ENCODE peak calls at places on chromosomes 11 and 22, in six cellular contexts. M, D, F, K, I and A are unnamed samples.

GRCh38 chr11:105856954-105857353 is 165.1 kb downstream of the MSANTD4 start:
- DNase-seq in K (no peak), M (no peak), D (no peak), I (no peak), F (no peak), A (no peak)

GRCh38 chr11:82750643-82751139 is 17.0 kb upstream of the FAM181B start:
- DNase-seq in I (no peak), K (no peak), M (no peak), F (peak; percentile 47), D (no peak), A (peak; percentile 74)

GRCh38 chr11:43942651-43943356 is 367 bp downstream of the C11orf96 start:
- DNase-seq in K (peak; percentile 44), I (no peak), D (no peak), F (peak; percentile 61), M (no peak), A (peak; percentile 40)

GRCh38 chr22:22167791-22168189 is 76.8 kb upstream of the VPREB1 start:
- DNase-seq in K (no peak), D (no peak), I (peak; percentile 79), F (no peak), M (no peak), A (no peak)

GRCh38 chr11:783581-784015 is 6.3 kb downstream of the CEND1 start:
- DNase-seq in M (no peak), I (no peak), K (peak; percentile 42), F (peak; percentile 91), D (peak; percentile 78), A (no peak)

GRCh38 chr11:35714882-35715612 is 52.5 kb downstream of the TRIM44 start:
- DNase-seq in F (no peak), K (no peak), D (no peak), M (no peak), I (peak; percentile 77), A (no peak)

GRCh38 chr11:457071-457760 is 7.1 kb downstream of the PTDSS2 start:
- DNase-seq in M (no peak), K (no peak), D (no peak), F (no peak), I (no peak), A (no peak)

GRCh38 chr11:70068950-70069349 is 9.2 kb upstream of the ANO1 start:
- DNase-seq in F (peak; percentile 14), K (no peak), M (no peak), I (no peak), D (no peak), A (no peak)

GRCh38 chr11:74691755-74692154 is 39.5 kb downstream of the CHRDL2 start:
- DNase-seq in K (no peak), I (no peak), F (no peak), D (no peak), M (no peak), A (no peak)

GRCh38 chr11:36404831-36405230 is 105.2 kb downstream of the TRAF6 start:
- DNase-seq in D (no peak), M (no peak), I (no peak), F (no peak), K (no peak), A (no peak)

GRCh38 chr22:46051646-46052045 is 74.7 kb upstream of the WNT7B start:
- DNase-seq in M (no peak), F (no peak), D (no peak), I (no peak), K (no peak), A (no peak)

GRCh38 chr11:14065153-14065552 is 102.6 kb downstream of the SPON1 start:
- DNase-seq in D (no peak), F (no peak), M (no peak), I (no peak), K (no peak), A (no peak)

GRCh38 chr11:102712140-102712539 is 6.6 kb upstream of the MMP27 start:
- DNase-seq in I (no peak), D (no peak), K (no peak), M (no peak), F (no peak), A (no peak)

GRCh38 chr11:129275825-129276224 is 83.7 kb upstream of the ARHGAP32 start:
- DNase-seq in D (no peak), M (no peak), F (no peak), I (no peak), K (no peak), A (no peak)

GRCh38 chr22:18976197-18976751 is 40.2 kb upstream of the PRODH start:
- DNase-seq in D (no peak), M (no peak), K (no peak), I (no peak), F (no peak), A (no peak)

GRCh38 chr11:37630866-37631265 is 1032.8 kb upstream of the RAG2 start:
- DNase-seq in K (no peak), I (no peak), D (no peak), M (no peak), F (no peak), A (no peak)

GRCh38 chr11:665707-666281 is 28.7 kb downstream of the DRD4 start:
- DNase-seq in D (no peak), I (no peak), F (no peak), K (peak; percentile 86), M (no peak), A (no peak)

GRCh38 chr22:40238425-40239344 is 61.0 kb downstream of the TNRC6B start:
- DNase-seq in I (no peak), D (no peak), M (no peak), K (no peak), F (no peak), A (no peak)

GRCh38 chr22:37330200-37331033 is 48.1 kb downstream of the CYTH4 start:
- DNase-seq in I (no peak), K (peak; percentile 72), M (peak; percentile 88), D (peak; percentile 96), F (peak; percentile 86), A (no peak)

GRCh38 chr11:119615003-119615878 is 113.8 kb downstream of the NECTIN1 start:
- DNase-seq in K (no peak), M (peak; percentile 83), I (peak; percentile 48), F (no peak), D (peak; percentile 16), A (no peak)

GRCh38 chr11:130414107-130415088 is 14.0 kb downstream of the ADAMTS8 start:
- DNase-seq in M (no peak), F (no peak), K (no peak), I (no peak), D (no peak), A (no peak)

GRCh38 chr22:47062126-47062525 is 299.7 kb downstream of the TBC1D22A start:
- DNase-seq in M (no peak), K (no peak), I (no peak), F (no peak), D (no peak), A (no peak)

GRCh38 chr11:128848815-128849455 is 18.2 kb downstream of the KCNJ1 start:
- DNase-seq in K (peak; percentile 46), I (no peak), M (peak; percentile 14), F (peak; percentile 70), D (peak; percentile 49), A (no peak)

GRCh38 chr11:62898027-62898426 is 17.3 kb downstream of the SLC3A2 start:
- DNase-seq in D (no peak), I (no peak), M (no peak), F (no peak), K (no peak), A (no peak)

DNA sequence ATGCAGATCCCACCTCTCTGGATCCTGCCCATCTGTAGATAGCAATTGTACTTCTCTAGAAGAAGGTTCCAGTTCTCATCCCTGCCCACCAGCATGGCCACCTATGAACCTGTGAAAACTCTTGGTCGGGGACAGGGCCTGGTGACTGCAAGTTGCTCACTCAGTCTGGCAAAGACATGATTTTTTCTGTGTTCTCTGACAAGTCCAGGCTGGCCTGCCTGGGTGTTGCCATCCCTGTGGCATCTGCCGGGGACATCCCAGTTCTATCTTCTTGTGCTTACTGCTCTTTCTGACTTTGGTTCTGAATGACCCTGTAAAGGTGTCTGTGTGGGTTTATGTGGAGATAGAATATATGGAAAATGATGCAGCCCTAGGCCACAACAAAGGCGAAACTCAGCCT is 545.8 kb downstream of the INSC start:
- DNase-seq in F (no peak), I (no peak), K (no peak), D (no peak), M (no peak), A (no peak)
- TF ChIP-seq JUND in F (no peak), I (no peak), K (no peak), D (no peak), M (no peak), A (no peak)

DNA sequence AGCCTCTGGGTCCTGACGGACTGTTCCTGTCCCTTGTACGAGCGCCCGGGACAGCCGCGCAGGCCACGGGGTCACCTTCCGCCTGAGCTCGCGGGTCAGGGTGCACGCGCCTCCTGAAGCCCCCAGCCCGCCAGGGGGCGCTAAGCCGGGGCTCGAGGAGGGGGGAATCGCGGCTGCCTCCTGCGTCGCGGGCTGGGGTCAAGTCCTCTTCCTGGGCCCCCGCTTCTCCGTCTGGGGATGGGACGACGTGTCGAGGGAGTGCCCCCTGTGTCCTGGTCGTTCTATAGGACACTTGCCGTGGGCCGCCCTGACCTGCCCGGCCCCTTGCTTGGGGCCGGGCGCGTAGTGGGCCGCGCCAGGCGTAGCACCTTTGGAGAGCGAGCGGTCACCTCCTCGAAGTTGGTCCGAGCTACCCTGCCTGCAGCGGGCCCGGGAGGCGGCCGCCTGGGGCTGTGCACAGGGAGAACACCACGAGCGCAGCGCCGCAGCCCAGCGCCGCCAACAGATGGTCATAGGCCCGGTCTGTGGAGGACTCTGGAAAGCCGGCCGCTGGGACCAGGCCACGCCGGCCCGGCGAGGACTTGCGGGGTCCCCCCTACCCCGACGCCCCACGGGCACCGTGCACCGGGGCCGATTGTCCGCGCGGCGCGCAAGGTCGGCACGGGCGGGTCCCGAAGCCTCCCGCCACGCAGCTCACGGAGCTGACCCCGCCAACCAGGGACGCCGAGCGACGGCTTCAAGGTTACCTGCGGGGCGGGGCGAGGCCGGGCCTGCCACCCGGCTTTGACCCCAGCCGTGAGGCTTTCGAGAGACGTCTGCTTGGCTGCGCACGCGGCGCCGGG is 2.7 kb upstream of the WNT11 start:
- DNase-seq in K (no peak), D (no peak), M (peak; percentile 56), I (no peak), F (peak; percentile 92), A (peak; percentile 70)
- TF ChIP-seq JUND in K (no peak), D (no peak), M (no peak), I (no peak), F (no peak), A (no peak)

DNA sequence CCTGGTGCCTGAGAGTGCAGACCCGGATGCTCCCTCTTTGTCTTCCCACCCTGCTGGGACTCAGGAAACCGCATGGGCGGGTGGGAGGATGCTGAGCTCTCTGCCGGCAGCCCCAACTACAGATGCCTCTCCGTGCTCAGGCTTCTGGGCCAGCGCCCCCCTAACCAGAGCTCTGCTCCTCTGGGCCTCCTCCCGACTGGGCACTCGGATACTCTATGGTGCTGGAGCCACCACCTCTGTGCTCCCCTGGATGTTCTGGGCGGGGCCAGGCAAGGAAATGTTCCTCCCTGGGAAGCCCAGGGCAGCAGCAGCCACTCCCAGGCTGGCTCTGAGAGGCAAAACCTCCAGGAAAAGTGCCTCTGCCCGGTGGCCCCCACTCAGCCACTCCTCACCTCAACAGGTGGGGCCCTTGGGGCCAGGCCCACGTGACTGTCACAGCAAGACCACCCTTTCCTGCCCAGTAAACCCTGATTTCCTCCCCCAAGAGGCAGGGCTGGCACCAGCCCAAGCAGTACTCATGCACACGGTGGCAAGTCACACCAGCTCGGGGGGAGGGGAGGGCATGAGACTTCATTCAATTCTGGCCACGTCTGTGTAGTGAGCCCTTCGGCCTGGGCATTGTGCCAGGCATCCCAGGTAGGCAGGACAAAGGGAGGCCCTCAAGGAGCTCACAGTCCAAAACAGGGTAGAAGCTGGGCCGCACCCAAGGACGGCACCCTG is 54.7 kb upstream of the TCF20 start:
- DNase-seq in F (no peak), M (no peak), I (no peak), K (no peak), D (no peak), A (no peak)
- TF ChIP-seq JUND in F (no peak), M (no peak), I (no peak), K (no peak), D (no peak), A (no peak)

GRCh38 chr11:109911488-109911887 is 181.7 kb upstream of the ZC3H12C start:
- DNase-seq in D (no peak), K (no peak), I (no peak), F (no peak), M (no peak), A (no peak)
- TF ChIP-seq JUND in D (no peak), K (no peak), I (no peak), F (no peak), M (no peak), A (no peak)